ENCODE peak calls at places on chromosome 17, in eight cellular contexts. Q is activated naive CD4-positive, alpha-beta T cell treated with Interleukin-2 at 50 U/mL for 16 hours; G is midbrain; K is stimulated activated naive B cell treated with anti-CD40 and anti-IgM and Interleukin-4, amounts not matched to agents 10 μg/mL and 1 μg/mL and 100 μg/mL, for 72 hours; J is GM04504; H is OCI-LY7; Z is small intestine; A is A172. I is an unnamed sample.

GRCh38 chr17:58327363-58328194 is 1.0 kb downstream of the TSPOAP1 start:
- DNase-seq in K (peak), Q (no peak), A (no peak), H (peak), G (no peak), J (no peak), Z (no peak), I (no peak)

GRCh38 chr17:40317345-40317873 is 8.4 kb downstream of the RARA start:
- DNase-seq in G (no peak), K (no peak), H (peak), Q (peak), J (no peak), A (peak), Z (peak), I (peak)

GRCh38 chr17:82267575-82268379 is 5.7 kb downstream of the CSNK1D start:
- DNase-seq in Q (peak), H (no peak), K (no peak), Z (peak), G (peak), A (peak), J (peak), I (no peak)

GRCh38 chr17:35713069-35713728 is 18.2 kb upstream of the RASL10B start:
- DNase-seq in J (peak), H (no peak), Z (peak), K (no peak), G (peak), Q (no peak), A (peak), I (no peak)

GRCh38 chr17:83174859-83175550 is 95.6 kb downstream of the METRNL start:
- DNase-seq in Z (no peak), Q (no peak), K (no peak), G (no peak), J (no peak), H (peak), A (no peak), I (no peak)

GRCh38 chr17:16923097-16923903 is 48.6 kb downstream of the TNFRSF13B start:
- DNase-seq in Z (no peak), J (no peak), H (no peak), A (no peak), K (no peak), Q (peak), G (no peak), I (peak)

GRCh38 chr17:5138616-5139453 is 23.0 kb downstream of the USP6 start:
- DNase-seq in K (no peak), Z (no peak), G (no peak), H (no peak), A (no peak), J (no peak), Q (no peak), I (no peak)

GRCh38 chr17:35242158-35242804 is 591 bp upstream of the SLFN5 start:
- DNase-seq in G (peak), Z (peak), H (peak), K (peak), A (peak), Q (peak), J (peak), I (peak)

GRCh38 chr17:15409721-15410247 is 57.6 kb downstream of the CDRT4 start:
- DNase-seq in J (peak), Q (no peak), Z (no peak), K (no peak), G (no peak), H (no peak), A (peak), I (no peak)

GRCh38 chr17:68701046-68701445 is 99.9 kb upstream of the FAM20A start:
- DNase-seq in G (no peak), J (no peak), K (no peak), A (no peak), H (no peak), Z (peak), Q (no peak), I (no peak)

GRCh38 chr17:51044964-51045363 is 75.7 kb downstream of the SPAG9 start:
- DNase-seq in H (no peak), G (peak), Q (no peak), K (no peak), Z (no peak), J (no peak), A (no peak), I (no peak)

GRCh38 chr17:21129023-21129681 is 2.4 kb downstream of the DHRS7B start:
- DNase-seq in Q (no peak), H (no peak), A (no peak), K (no peak), G (peak), J (peak), Z (peak), I (no peak)

GRCh38 chr17:40450175-40450574 is 6.9 kb downstream of the IGFBP4 start:
- DNase-seq in H (peak), K (no peak), J (no peak), Q (peak), G (no peak), Z (peak), A (no peak), I (peak)

GRCh38 chr17:80247561-80247960 is 13.1 kb upstream of the RNF213 start:
- DNase-seq in G (no peak), Q (no peak), K (no peak), H (no peak), J (no peak), Z (no peak), A (no peak), I (no peak)

GRCh38 chr17:56297142-56297541 is 143.9 kb downstream of the ANKFN1 start:
- DNase-seq in K (no peak), A (peak), J (peak), H (no peak), Z (no peak), Q (no peak), G (no peak), I (no peak)

GRCh38 chr17:74199306-74200092 is 4.0 kb upstream of the RPL38 start:
- DNase-seq in J (no peak), Q (peak), Z (peak), H (peak), K (peak), G (peak), A (no peak), I (peak)

GRCh38 chr17:13359774-13360173 is 242.0 kb downstream of the HS3ST3A1 start:
- DNase-seq in Q (no peak), K (no peak), Z (no peak), J (no peak), G (no peak), H (no peak), A (no peak), I (no peak)

GRCh38 chr17:47802341-47803022 is 19.1 kb downstream of the OSBPL7 start:
- DNase-seq in A (peak), Z (peak), J (no peak), G (peak), K (peak), Q (peak), H (peak), I (peak)

GRCh38 chr17:43316522-43317142 is 82.2 kb upstream of the ARL4D start:
- DNase-seq in Z (peak), J (no peak), K (peak), G (no peak), H (peak), Q (peak), A (no peak), I (no peak)

GRCh38 chr17:75472119-75472518 is 15.7 kb downstream of the TMEM94 start:
- DNase-seq in H (peak), Z (no peak), Q (no peak), J (no peak), K (no peak), A (no peak), G (no peak), I (no peak)

GRCh38 chr17:74925242-74925641 is 1.2 kb downstream of the OTOP2 start:
- DNase-seq in A (no peak), K (no peak), Q (no peak), J (no peak), G (no peak), H (no peak), Z (no peak), I (no peak)

GRCh38 chr17:58249270-58250133 is 11.1 kb downstream of the LPO start:
- DNase-seq in Z (peak), Q (peak), H (peak), J (peak), A (peak), G (peak), K (peak), I (peak)

GRCh38 chr17:32593003-32593402 is 106.2 kb downstream of the CDK5R1 start:
- DNase-seq in G (no peak), Z (no peak), Q (no peak), K (no peak), J (no peak), H (no peak), A (no peak), I (no peak)

GRCh38 chr17:28328325-28328724 is 6.9 kb downstream of the IFT20 start:
- DNase-seq in K (no peak), Q (no peak), G (no peak), Z (no peak), J (no peak), A (no peak), H (no peak), I (no peak)

GRCh38 chr17:27760069-27760885 is 40.1 kb downstream of the NOS2 start:
- DNase-seq in Q (peak), K (peak), H (peak), A (peak), Z (peak), J (no peak), G (peak), I (peak)

I was measured in GM10248.